ENCODE peak calls at places on chromosome 1, in seven cellular contexts. One of them, this sample, is unnamed.
A peak's percentile ranks its signal among the peaks of the same experiment; 100 is the strongest.

GRCh38 chr1:219587401-219587800 is 25.5 kb downstream of the ZC3H11B start:
- DNase-seq in Peyer's patch: no peak
- DNase-seq in ovary: no peak
- DNase-seq in AG09309: no peak
- DNase-seq in bronchial epithelial cell: no peak
- DNase-seq in adrenal gland: no peak
- DNase-seq in heart right ventricle: no peak
- DNase-seq in this sample: no peak

GRCh38 chr1:165883056-165883455 is 55.6 kb downstream of the UCK2 start:
- DNase-seq in adrenal gland: no peak
- DNase-seq in Peyer's patch: no peak
- DNase-seq in ovary: no peak
- DNase-seq in bronchial epithelial cell: peak; percentile 62
- DNase-seq in heart right ventricle: no peak
- DNase-seq in AG09309: no peak
- DNase-seq in this sample: no peak

GRCh38 chr1:231044588-231044987 is 4.5 kb upstream of the FAM89A start:
- DNase-seq in adrenal gland: no peak
- DNase-seq in heart right ventricle: no peak
- DNase-seq in Peyer's patch: no peak
- DNase-seq in ovary: no peak
- DNase-seq in AG09309: no peak
- DNase-seq in bronchial epithelial cell: no peak
- DNase-seq in this sample: no peak

GRCh38 chr1:167373398-167373797 is 144.9 kb downstream of the CD247 start:
- DNase-seq in heart right ventricle: no peak
- DNase-seq in bronchial epithelial cell: no peak
- DNase-seq in adrenal gland: no peak
- DNase-seq in ovary: no peak
- DNase-seq in AG09309: peak; percentile 44
- DNase-seq in Peyer's patch: no peak
- DNase-seq in this sample: no peak

GRCh38 chr1:153553691-153554608 is 4.9 kb upstream of the S100A3 start:
- DNase-seq in heart right ventricle: no peak
- DNase-seq in adrenal gland: no peak
- DNase-seq in bronchial epithelial cell: no peak
- DNase-seq in Peyer's patch: peak; percentile 14
- DNase-seq in ovary: peak; percentile 44
- DNase-seq in AG09309: no peak
- DNase-seq in this sample: no peak

GRCh38 chr1:246162560-246162959 is 344.5 kb downstream of the SMYD3 start:
- DNase-seq in ovary: no peak
- DNase-seq in AG09309: no peak
- DNase-seq in adrenal gland: no peak
- DNase-seq in heart right ventricle: no peak
- DNase-seq in bronchial epithelial cell: peak; percentile 76
- DNase-seq in Peyer's patch: no peak
- DNase-seq in this sample: no peak

GRCh38 chr1:11471473-11471872 is 7.5 kb upstream of the DISP3 start:
- DNase-seq in bronchial epithelial cell: no peak
- DNase-seq in adrenal gland: no peak
- DNase-seq in heart right ventricle: no peak
- DNase-seq in Peyer's patch: no peak
- DNase-seq in ovary: no peak
- DNase-seq in AG09309: no peak
- DNase-seq in this sample: no peak

GRCh38 chr1:165306543-165307434 is 49.7 kb downstream of the LMX1A start:
- DNase-seq in bronchial epithelial cell: no peak
- DNase-seq in ovary: no peak
- DNase-seq in Peyer's patch: no peak
- DNase-seq in heart right ventricle: no peak
- DNase-seq in AG09309: no peak
- DNase-seq in adrenal gland: no peak
- DNase-seq in this sample: no peak

GRCh38 chr1:243595527-243596206 is 254.4 kb downstream of the AKT3 start:
- DNase-seq in AG09309: no peak
- DNase-seq in adrenal gland: no peak
- DNase-seq in heart right ventricle: no peak
- DNase-seq in Peyer's patch: no peak
- DNase-seq in bronchial epithelial cell: peak; percentile 94
- DNase-seq in ovary: no peak
- DNase-seq in this sample: no peak

GRCh38 chr1:208030320-208031091 is 119.6 kb upstream of the CD34 start:
- DNase-seq in Peyer's patch: no peak
- DNase-seq in heart right ventricle: peak; percentile 67
- DNase-seq in bronchial epithelial cell: no peak
- DNase-seq in ovary: peak; percentile 63
- DNase-seq in adrenal gland: no peak
- DNase-seq in AG09309: no peak
- DNase-seq in this sample: no peak

GRCh38 chr1:203592156-203592555 is 34.5 kb upstream of the ATP2B4 start:
- DNase-seq in Peyer's patch: no peak
- DNase-seq in AG09309: no peak
- DNase-seq in bronchial epithelial cell: no peak
- DNase-seq in ovary: peak; percentile 25
- DNase-seq in heart right ventricle: no peak
- DNase-seq in adrenal gland: no peak
- DNase-seq in this sample: no peak

GRCh38 chr1:224333309-224333926 is 3.4 kb upstream of the NVL start:
- DNase-seq in bronchial epithelial cell: peak; percentile 67
- DNase-seq in ovary: no peak
- DNase-seq in Peyer's patch: no peak
- DNase-seq in adrenal gland: no peak
- DNase-seq in heart right ventricle: no peak
- DNase-seq in AG09309: no peak
- DNase-seq in this sample: no peak

GRCh38 chr1:158654570-158654969 is 31.9 kb downstream of the SPTA1 start:
- DNase-seq in heart right ventricle: no peak
- DNase-seq in adrenal gland: no peak
- DNase-seq in ovary: no peak
- DNase-seq in AG09309: no peak
- DNase-seq in bronchial epithelial cell: no peak
- DNase-seq in Peyer's patch: no peak
- DNase-seq in this sample: no peak

GRCh38 chr1:237864338-237865244 is 26.1 kb downstream of the ZP4 start:
- DNase-seq in ovary: peak; percentile 61
- DNase-seq in heart right ventricle: peak; percentile 73
- DNase-seq in adrenal gland: peak; percentile 83
- DNase-seq in Peyer's patch: peak; percentile 81
- DNase-seq in bronchial epithelial cell: peak; percentile 12
- DNase-seq in AG09309: no peak
- DNase-seq in this sample: peak; percentile 48

GRCh38 chr1:97143236-97143882 is 421.8 kb downstream of the PTBP2 start:
- DNase-seq in Peyer's patch: no peak
- DNase-seq in ovary: no peak
- DNase-seq in AG09309: no peak
- DNase-seq in bronchial epithelial cell: peak; percentile 85
- DNase-seq in heart right ventricle: no peak
- DNase-seq in adrenal gland: no peak
- DNase-seq in this sample: no peak

GRCh38 chr1:230821346-230821745 is 47.0 kb downstream of the C1orf198 start:
- DNase-seq in AG09309: no peak
- DNase-seq in bronchial epithelial cell: no peak
- DNase-seq in adrenal gland: no peak
- DNase-seq in Peyer's patch: no peak
- DNase-seq in heart right ventricle: no peak
- DNase-seq in ovary: no peak
- DNase-seq in this sample: no peak

GRCh38 chr1:223479718-223480425 is 86.7 kb downstream of the CCDC185 start:
- DNase-seq in bronchial epithelial cell: no peak
- DNase-seq in ovary: no peak
- DNase-seq in heart right ventricle: no peak
- DNase-seq in AG09309: no peak
- DNase-seq in Peyer's patch: no peak
- DNase-seq in adrenal gland: no peak
- DNase-seq in this sample: no peak

GRCh38 chr1:83593073-83593472 is 405.9 kb downstream of the TTLL7 start:
- DNase-seq in heart right ventricle: no peak
- DNase-seq in bronchial epithelial cell: no peak
- DNase-seq in adrenal gland: no peak
- DNase-seq in ovary: no peak
- DNase-seq in AG09309: no peak
- DNase-seq in Peyer's patch: no peak
- DNase-seq in this sample: no peak

GRCh38 chr1:153678519-153679336 is at the start of gene NPR1:
- DNase-seq in ovary: peak; percentile 81
- DNase-seq in heart right ventricle: peak; percentile 72
- DNase-seq in AG09309: no peak
- DNase-seq in bronchial epithelial cell: no peak
- DNase-seq in adrenal gland: peak; percentile 52
- DNase-seq in Peyer's patch: peak; percentile 59
- DNase-seq in this sample: no peak

GRCh38 chr1:197269053-197269452 is 1.0 kb downstream of the CRB1 start:
- DNase-seq in AG09309: no peak
- DNase-seq in adrenal gland: no peak
- DNase-seq in ovary: no peak
- DNase-seq in heart right ventricle: no peak
- DNase-seq in bronchial epithelial cell: no peak
- DNase-seq in Peyer's patch: no peak
- DNase-seq in this sample: no peak

GRCh38 chr1:81804320-81804719 is 3.6 kb downstream of the ADGRL2 start:
- DNase-seq in bronchial epithelial cell: no peak
- DNase-seq in Peyer's patch: no peak
- DNase-seq in ovary: no peak
- DNase-seq in heart right ventricle: no peak
- DNase-seq in AG09309: no peak
- DNase-seq in adrenal gland: no peak
- DNase-seq in this sample: no peak

GRCh38 chr1:4207183-4207582 is 307.1 kb upstream of the C1orf174 start:
- DNase-seq in bronchial epithelial cell: no peak
- DNase-seq in Peyer's patch: no peak
- DNase-seq in adrenal gland: no peak
- DNase-seq in heart right ventricle: no peak
- DNase-seq in ovary: no peak
- DNase-seq in AG09309: no peak
- DNase-seq in this sample: no peak

GRCh38 chr1:205672929-205673328 is 7.4 kb downstream of the SLC45A3 start:
- DNase-seq in bronchial epithelial cell: no peak
- DNase-seq in heart right ventricle: no peak
- DNase-seq in adrenal gland: no peak
- DNase-seq in AG09309: no peak
- DNase-seq in ovary: no peak
- DNase-seq in Peyer's patch: no peak
- DNase-seq in this sample: no peak

GRCh38 chr1:110308247-110308646 is 30.9 kb upstream of the RBM15 start:
- DNase-seq in Peyer's patch: no peak
- DNase-seq in adrenal gland: no peak
- DNase-seq in bronchial epithelial cell: peak; percentile 82
- DNase-seq in ovary: no peak
- DNase-seq in AG09309: peak; percentile 66
- DNase-seq in heart right ventricle: no peak
- DNase-seq in this sample: peak; percentile 44

GRCh38 chr1:44628962-44629756 is 45.1 kb downstream of the TMEM53 start:
- DNase-seq in adrenal gland: no peak
- DNase-seq in ovary: no peak
- DNase-seq in bronchial epithelial cell: peak; percentile 82
- DNase-seq in Peyer's patch: no peak
- DNase-seq in heart right ventricle: no peak
- DNase-seq in AG09309: peak; percentile 71
- DNase-seq in this sample: no peak

GRCh38 chr1:150622219-150622975 is 7.0 kb downstream of the ENSA start:
- DNase-seq in ovary: peak; percentile 68
- DNase-seq in adrenal gland: no peak
- DNase-seq in Peyer's patch: no peak
- DNase-seq in heart right ventricle: peak; percentile 66
- DNase-seq in bronchial epithelial cell: no peak
- DNase-seq in AG09309: no peak
- DNase-seq in this sample: no peak

GRCh38 chr1:232953176-232953524 is 2.7 kb downstream of the NTPCR start:
- DNase-seq in bronchial epithelial cell: no peak
- DNase-seq in AG09309: no peak
- DNase-seq in ovary: no peak
- DNase-seq in heart right ventricle: no peak
- DNase-seq in Peyer's patch: no peak
- DNase-seq in adrenal gland: no peak
- DNase-seq in this sample: no peak
- TF ChIP-seq CTCF in bronchial epithelial cell: no peak
- TF ChIP-seq CTCF in AG09309: no peak
- TF ChIP-seq CTCF in ovary: no peak
- TF ChIP-seq CTCF in heart right ventricle: no peak
- TF ChIP-seq CTCF in Peyer's patch: no peak
- TF ChIP-seq CTCF in adrenal gland: no peak
- TF ChIP-seq CTCF in this sample: no peak

DNA sequence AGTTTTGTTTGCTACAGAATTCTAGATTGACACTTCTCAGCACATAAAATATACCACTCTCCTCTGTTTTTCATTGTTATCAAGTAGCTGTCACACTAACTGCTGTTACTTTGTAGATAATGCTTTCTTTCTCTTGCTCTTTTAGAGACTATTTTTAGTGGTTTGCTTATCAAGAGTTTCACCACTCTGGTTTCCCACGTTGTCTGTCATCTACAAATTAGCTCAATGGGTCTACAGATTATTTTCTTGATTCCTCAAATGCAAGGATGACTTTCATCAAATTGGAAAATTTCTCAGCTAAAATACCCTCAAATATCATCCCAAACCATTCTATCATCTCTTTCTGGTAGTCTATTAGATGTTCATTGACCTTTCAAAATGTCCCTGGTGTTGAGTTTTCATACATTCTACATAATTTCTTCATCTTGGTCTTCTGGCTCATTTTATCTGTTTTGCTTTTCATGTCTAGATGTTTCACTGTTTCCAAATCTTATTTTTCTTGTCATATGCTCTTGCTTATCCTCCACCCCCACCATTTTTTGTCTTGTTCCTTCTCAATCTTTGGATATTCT is 122.5 kb downstream of the TRIM33 start:
- DNase-seq in Peyer's patch: no peak
- DNase-seq in adrenal gland: no peak
- DNase-seq in bronchial epithelial cell: no peak
- DNase-seq in ovary: no peak
- DNase-seq in AG09309: no peak
- DNase-seq in heart right ventricle: no peak
- DNase-seq in this sample: no peak
- H3K4me3 ChIP-seq in Peyer's patch: no peak overlapping the region
- H3K4me3 ChIP-seq in adrenal gland: no peak overlapping the region
- H3K4me3 ChIP-seq in bronchial epithelial cell: no peak overlapping the region
- H3K4me3 ChIP-seq in ovary: no peak overlapping the region
- H3K4me3 ChIP-seq in AG09309: no peak overlapping the region
- H3K4me3 ChIP-seq in heart right ventricle: no peak overlapping the region
- H3K4me3 ChIP-seq in this sample: no peak overlapping the region

GRCh38 chr1:8902765-8903164 is 24.3 kb upstream of the ENO1 start:
- DNase-seq in bronchial epithelial cell: peak; percentile 41
- DNase-seq in AG09309: peak; percentile 39
- DNase-seq in ovary: no peak
- DNase-seq in heart right ventricle: no peak
- DNase-seq in Peyer's patch: no peak
- DNase-seq in adrenal gland: no peak
- DNase-seq in this sample: no peak
- TF ChIP-seq CTCF in bronchial epithelial cell: peak; percentile 20
- TF ChIP-seq CTCF in AG09309: peak; percentile 46
- TF ChIP-seq CTCF in ovary: no peak
- TF ChIP-seq CTCF in heart right ventricle: no peak
- TF ChIP-seq CTCF in Peyer's patch: no peak
- TF ChIP-seq CTCF in adrenal gland: no peak
- TF ChIP-seq CTCF in this sample: peak; percentile 4

DNA sequence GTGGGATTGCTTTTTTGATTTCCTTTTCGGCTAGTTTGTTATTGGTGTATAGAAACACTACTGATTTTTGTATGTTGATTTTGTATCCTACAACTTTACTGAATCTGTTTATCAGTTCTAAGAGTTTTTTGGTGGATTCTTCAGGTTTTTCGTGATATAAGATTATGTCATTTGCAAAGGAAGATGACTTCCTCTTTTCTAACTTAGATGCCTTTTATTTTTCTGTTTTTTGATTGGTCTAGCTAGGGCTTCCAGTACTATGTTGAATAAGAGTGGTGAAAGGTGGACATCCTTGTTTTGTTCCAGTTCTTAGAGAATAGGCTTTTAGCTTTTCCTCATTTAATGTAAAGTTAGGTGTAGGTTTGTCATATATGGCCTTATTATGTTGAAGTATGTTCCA is 13.1 kb upstream of the NHLH2 start:
- DNase-seq in adrenal gland: no peak
- DNase-seq in bronchial epithelial cell: no peak
- DNase-seq in heart right ventricle: no peak
- DNase-seq in AG09309: no peak
- DNase-seq in ovary: no peak
- DNase-seq in Peyer's patch: no peak
- DNase-seq in this sample: no peak
- H3K4me3 ChIP-seq in adrenal gland: no peak overlapping the region
- H3K4me3 ChIP-seq in bronchial epithelial cell: no peak overlapping the region
- H3K4me3 ChIP-seq in heart right ventricle: no peak overlapping the region
- H3K4me3 ChIP-seq in AG09309: no peak overlapping the region
- H3K4me3 ChIP-seq in ovary: no peak overlapping the region
- H3K4me3 ChIP-seq in Peyer's patch: no peak overlapping the region
- H3K4me3 ChIP-seq in this sample: no peak overlapping the region